ENCODE peak calls at places on chromosomes 4 and X, in seven cellular contexts. I, K, V, F, A, Z and X are unnamed samples. For H3K27me3, the result is how much of the 10 kb centered on the place peaks cover.

GRCh38 chrX:152896450-152896849 is 1.4 kb upstream of the ZNF185 start:
- DNase-seq in V (no peak), Z (no peak), A (no peak), K (no peak), I (no peak), F (peak), X (no peak)

GRCh38 chrX:48509245-48509590 is 426 bp downstream of the PORCN start:
- DNase-seq in K (no peak), A (no peak), V (no peak), Z (no peak), I (no peak), F (no peak), X (no peak)

GRCh38 chr4:183388777-183389176 is 55.7 kb upstream of the CDKN2AIP start:
- DNase-seq in F (no peak), Z (peak), I (no peak), V (no peak), A (no peak), K (no peak), X (no peak)

GRCh38 chrX:152945021-152945979 is 47.4 kb downstream of the ZNF185 start:
- DNase-seq in Z (no peak), A (no peak), I (no peak), V (no peak), K (no peak), F (no peak), X (no peak)

GRCh38 chr4:147182041-147182440 is 236.4 kb upstream of the TTC29 start:
- DNase-seq in K (no peak), I (no peak), F (no peak), Z (no peak), A (no peak), V (no peak), X (no peak)

GRCh38 chrX:129738466-129739308 is at the start of gene XPNPEP2:
- DNase-seq in A (peak), I (no peak), V (no peak), F (no peak), K (peak), Z (no peak), X (no peak)

GRCh38 chr4:15145709-15146108 is 143.4 kb downstream of the CPEB2 start:
- DNase-seq in F (no peak), Z (no peak), K (no peak), I (no peak), V (no peak), A (no peak), X (no peak)

GRCh38 chr4:6858997-6859396 is 50.6 kb upstream of the TBC1D14 start:
- DNase-seq in V (no peak), Z (no peak), F (no peak), K (no peak), I (no peak), A (no peak), X (no peak)

GRCh38 chr4:108205859-108206258 is 37.1 kb upstream of the LEF1 start:
- DNase-seq in I (no peak), K (no peak), F (no peak), A (no peak), V (no peak), Z (no peak), X (no peak)

GRCh38 chr4:42750091-42750490 is 93.2 kb upstream of the ATP8A1 start:
- DNase-seq in F (peak), A (peak), K (peak), Z (no peak), V (no peak), I (no peak), X (peak)

GRCh38 chrX:48573690-48574269 is 504 bp upstream of the RBM3 start:
- DNase-seq in V (peak), I (no peak), A (peak), F (peak), K (no peak), Z (peak), X (no peak)

GRCh38 chr4:170248029-170248428 is 158.3 kb upstream of the AADAT start:
- DNase-seq in Z (no peak), F (no peak), A (no peak), I (no peak), V (no peak), K (no peak), X (no peak)

GRCh38 chr4:81211956-81212355 is 3.1 kb downstream of the PRKG2 start:
- DNase-seq in K (no peak), I (no peak), V (no peak), Z (no peak), F (no peak), A (no peak), X (no peak)

GRCh38 chr4:21543514-21543913 is 405.1 kb downstream of the KCNIP4 start:
- DNase-seq in A (no peak), Z (no peak), F (no peak), I (no peak), V (no peak), K (no peak), X (no peak)

GRCh38 chr4:13966241-13967195 is 339.0 kb upstream of the BOD1L1 start:
- DNase-seq in A (no peak), Z (no peak), I (no peak), K (peak), V (no peak), F (peak), X (no peak)

GRCh38 chr4:145626623-145626982 is 7.4 kb downstream of the MMAA start:
- DNase-seq in A (no peak), K (no peak), I (no peak), V (no peak), Z (no peak), F (no peak), X (no peak)

DNA sequence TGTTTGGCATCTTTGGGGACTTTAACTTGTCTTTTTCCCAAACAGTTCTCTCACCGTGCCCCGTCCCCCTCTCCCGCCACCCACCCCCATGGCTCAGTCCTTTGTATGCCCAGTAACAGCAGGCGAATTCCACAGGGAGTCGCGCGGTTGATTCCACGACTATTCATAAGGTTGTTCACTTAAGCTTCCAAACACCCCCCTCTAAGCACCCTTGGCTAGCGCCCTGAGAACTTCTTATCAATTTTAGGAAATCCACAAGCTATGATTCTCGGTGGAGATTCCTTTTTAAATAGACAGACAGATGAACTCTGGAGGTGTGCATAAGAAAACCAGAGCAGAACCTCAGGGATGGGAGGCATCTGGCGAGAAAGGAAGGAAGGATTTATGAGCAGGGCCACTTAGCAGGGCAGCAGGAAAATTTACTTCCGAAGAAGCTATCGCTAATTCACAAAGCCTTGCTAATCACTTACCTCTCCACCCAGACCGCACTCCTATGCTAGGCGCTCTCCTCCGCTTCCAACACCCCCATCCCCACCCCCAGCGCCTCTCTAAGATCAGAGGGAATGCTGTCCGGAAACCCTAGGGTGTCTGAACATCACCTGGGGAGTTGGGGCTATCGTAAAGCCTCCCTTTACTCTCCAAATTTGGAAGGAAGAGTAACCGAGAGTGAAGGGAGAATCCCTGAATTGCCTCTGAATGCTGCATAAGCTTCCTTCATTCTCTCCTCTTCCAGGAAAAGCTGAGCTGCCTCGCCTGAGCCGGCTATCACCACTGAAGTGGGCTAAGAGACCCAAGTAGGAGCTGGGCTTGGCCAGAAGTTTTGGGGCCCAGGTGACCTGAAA is 1.7 kb downstream of the UNC5C start:
- DNase-seq in K (peak), V (no peak), F (no peak), I (no peak), A (no peak), Z (no peak), X (no peak)
- H3K27me3 ChIP-seq in K (half or more), V (under half), F (under half), I (under half), A (under half), Z (under half), X (under half)

DNA sequence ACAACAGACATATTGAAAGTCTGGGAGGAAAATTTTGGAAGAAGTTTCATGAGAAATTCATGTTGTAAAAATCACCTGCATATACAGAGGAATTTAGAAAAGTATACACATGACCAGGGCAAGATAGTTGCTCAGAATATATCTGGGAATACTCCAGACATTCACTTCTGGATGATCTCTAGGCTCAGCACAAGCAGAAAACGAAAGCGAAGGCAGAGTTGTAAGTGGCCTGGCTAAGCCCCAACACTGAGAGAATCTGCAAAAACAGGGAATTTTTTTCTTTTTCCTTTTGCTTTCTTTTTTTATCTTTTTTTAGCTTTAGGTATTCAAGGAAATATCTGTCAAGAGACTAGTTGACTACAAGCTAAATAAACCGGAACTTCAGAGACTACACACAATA is 207.3 kb downstream of the FGF13 start:
- DNase-seq in A (no peak), K (no peak), Z (no peak), V (no peak), I (no peak), F (no peak), X (no peak)
- H3K27me3 ChIP-seq in A (under half), K (under half), Z (under half), V (under half), I (under half), F (under half), X (under half)

GRCh38 chrX:537156-537555 is 93.4 kb upstream of the SHOX start:
- DNase-seq in V (no peak), I (no peak), Z (no peak), A (no peak), F (no peak), K (peak), X (no peak)
- H3K27me3 ChIP-seq in V (under half), I (under half), Z (under half), A (under half), F (under half), K (under half), X (under half)

DNA sequence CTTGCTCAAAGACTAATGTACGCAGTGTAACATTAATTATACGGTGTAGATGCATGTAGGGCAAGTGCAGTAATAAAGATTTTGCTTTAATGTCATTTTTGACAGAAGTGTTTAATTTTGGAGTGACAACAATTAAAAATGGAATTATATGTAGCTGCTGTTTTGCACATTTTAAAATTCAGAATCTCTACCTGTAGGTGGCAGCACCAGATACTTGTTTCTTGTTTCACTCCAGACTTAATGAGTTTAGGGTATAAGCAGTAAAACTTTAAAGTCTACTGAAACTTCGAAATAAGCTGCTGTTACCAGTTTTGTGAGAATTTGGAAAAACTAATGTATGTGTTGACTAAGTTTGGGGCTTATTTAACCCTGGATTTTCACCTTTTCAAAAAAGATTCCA is 144.9 kb downstream of the POLA1 start:
- DNase-seq in Z (no peak), I (no peak), V (peak), K (no peak), A (no peak), F (peak), X (peak)
- H3K27me3 ChIP-seq in Z (under half), I (under half), V (under half), K (under half), A (under half), F (under half), X (under half)

GRCh38 chrX:2689773-2690666 is 1.1 kb upstream of the CD99 start:
- DNase-seq in V (no peak), Z (no peak), A (no peak), I (no peak), F (no peak), K (peak), X (no peak)

GRCh38 chrX:2693123-2693438 is 2.0 kb downstream of the CD99 start:
- DNase-seq in Z (no peak), A (no peak), F (no peak), K (no peak), V (no peak), I (no peak), X (no peak)

GRCh38 chrX:2692221-2693122 is 1.4 kb downstream of the CD99 start:
- DNase-seq in I (no peak), Z (peak), F (peak), V (peak), A (peak), K (peak), X (no peak)

GRCh38 chrX:2690856-2691542 is at the start of gene CD99:
- DNase-seq in K (peak), A (peak), F (peak), V (peak), I (peak), Z (peak), X (peak)

GRCh38 chrX:2691543-2692220 is 587 bp downstream of the CD99 start:
- DNase-seq in A (peak), V (peak), F (peak), I (no peak), K (no peak), Z (peak), X (no peak)
- H3K27me3 ChIP-seq in A (under half), V (under half), F (under half), I (under half), K (under half), Z (under half), X (under half)

GRCh38 chr4:36233567-36234266 is 10.6 kb downstream of the ARAP2 start:
- DNase-seq in K (no peak), Z (no peak), V (no peak), A (no peak), I (no peak), F (no peak), X (no peak)
- H3K27me3 ChIP-seq in K (under half), Z (under half), V (under half), A (under half), I (under half), F (under half), X (under half)